ENCODE peak calls at places on chromosomes 12 and 14, in nine cellular contexts. One of them, this sample, is unnamed.

GRCh38 chr14:76591270-76591669 is 170.0 kb upstream of the VASH1 start:
- DNase-seq in H54: no peak
- DNase-seq in suprapubic skin: no peak
- DNase-seq in Peyer's patch: no peak
- DNase-seq in uterus: no peak
- DNase-seq in breast epithelium: no peak
- DNase-seq in stomach: no peak
- DNase-seq in IMR-90: no peak
- DNase-seq in GM12878: no peak
- DNase-seq in this sample: no peak

GRCh38 chr14:55125403-55125802 is 3.6 kb upstream of the LGALS3 start:
- DNase-seq in breast epithelium: no peak
- DNase-seq in GM12878: no peak
- DNase-seq in H54: no peak
- DNase-seq in Peyer's patch: peak; percentile 71
- DNase-seq in suprapubic skin: no peak
- DNase-seq in stomach: peak; percentile 68
- DNase-seq in IMR-90: no peak
- DNase-seq in uterus: no peak
- DNase-seq in this sample: peak; percentile 65

GRCh38 chr12:111349101-111349747 is 19.7 kb downstream of the PHETA1 start:
- DNase-seq in stomach: no peak
- DNase-seq in IMR-90: no peak
- DNase-seq in uterus: no peak
- DNase-seq in suprapubic skin: no peak
- DNase-seq in GM12878: no peak
- DNase-seq in breast epithelium: no peak
- DNase-seq in Peyer's patch: no peak
- DNase-seq in H54: no peak
- DNase-seq in this sample: no peak

GRCh38 chr12:52370906-52371608 is 3.8 kb upstream of the KRT85 start:
- DNase-seq in suprapubic skin: peak; percentile 90
- DNase-seq in GM12878: no peak
- DNase-seq in IMR-90: peak; percentile 46
- DNase-seq in stomach: no peak
- DNase-seq in Peyer's patch: no peak
- DNase-seq in H54: no peak
- DNase-seq in breast epithelium: no peak
- DNase-seq in uterus: peak; percentile 76
- DNase-seq in this sample: no peak

GRCh38 chr14:56333361-56334279 is 215.4 kb downstream of the PELI2 start:
- DNase-seq in stomach: no peak
- DNase-seq in breast epithelium: no peak
- DNase-seq in H54: peak; percentile 12
- DNase-seq in uterus: no peak
- DNase-seq in GM12878: no peak
- DNase-seq in suprapubic skin: no peak
- DNase-seq in Peyer's patch: no peak
- DNase-seq in IMR-90: peak; percentile 93
- DNase-seq in this sample: no peak

GRCh38 chr12:127903146-127903545 is 363.8 kb upstream of the TMEM132C start:
- DNase-seq in GM12878: no peak
- DNase-seq in breast epithelium: no peak
- DNase-seq in Peyer's patch: no peak
- DNase-seq in suprapubic skin: no peak
- DNase-seq in stomach: no peak
- DNase-seq in IMR-90: no peak
- DNase-seq in H54: no peak
- DNase-seq in uterus: no peak
- DNase-seq in this sample: no peak

GRCh38 chr12:41509655-41510054 is 321.5 kb downstream of the PDZRN4 start:
- DNase-seq in uterus: no peak
- DNase-seq in stomach: no peak
- DNase-seq in suprapubic skin: no peak
- DNase-seq in IMR-90: no peak
- DNase-seq in H54: no peak
- DNase-seq in Peyer's patch: no peak
- DNase-seq in GM12878: no peak
- DNase-seq in breast epithelium: no peak
- DNase-seq in this sample: no peak

GRCh38 chr12:76201758-76202157 is 117.3 kb upstream of the NAP1L1 start:
- DNase-seq in GM12878: no peak
- DNase-seq in Peyer's patch: no peak
- DNase-seq in suprapubic skin: no peak
- DNase-seq in stomach: no peak
- DNase-seq in IMR-90: peak; percentile 12
- DNase-seq in breast epithelium: no peak
- DNase-seq in uterus: no peak
- DNase-seq in H54: no peak
- DNase-seq in this sample: no peak

GRCh38 chr14:96136361-96136760 is 68.3 kb upstream of the BDKRB2 start:
- DNase-seq in H54: no peak
- DNase-seq in Peyer's patch: no peak
- DNase-seq in suprapubic skin: no peak
- DNase-seq in breast epithelium: no peak
- DNase-seq in IMR-90: peak; percentile 88
- DNase-seq in uterus: no peak
- DNase-seq in stomach: no peak
- DNase-seq in GM12878: no peak
- DNase-seq in this sample: no peak

GRCh38 chr14:59305836-59306555 is 117.5 kb downstream of the DAAM1 start:
- DNase-seq in stomach: no peak
- DNase-seq in IMR-90: peak; percentile 84
- DNase-seq in uterus: no peak
- DNase-seq in breast epithelium: no peak
- DNase-seq in GM12878: no peak
- DNase-seq in H54: no peak
- DNase-seq in Peyer's patch: no peak
- DNase-seq in suprapubic skin: no peak
- DNase-seq in this sample: no peak

DNA sequence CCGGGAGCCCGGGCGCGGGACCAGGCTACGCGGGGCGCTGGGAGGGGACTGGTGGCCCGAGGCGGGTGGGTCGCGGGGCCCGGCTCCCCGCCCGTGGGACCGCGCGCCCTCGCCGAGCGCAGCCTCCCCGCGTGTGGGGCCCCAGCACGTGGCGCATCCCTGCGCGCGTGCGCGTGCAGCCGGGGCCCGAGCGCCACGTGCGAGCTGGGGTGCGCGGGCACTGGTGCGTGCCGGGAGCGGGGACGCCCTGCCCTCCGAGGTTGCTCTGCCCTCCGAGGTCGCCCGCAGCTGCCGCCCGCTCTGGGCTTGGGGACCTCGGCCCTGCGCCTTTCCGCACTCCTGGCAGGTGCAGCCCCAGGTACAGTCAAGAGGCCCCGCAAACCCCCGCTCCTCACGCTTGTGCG is 365 bp upstream of the CCDC88C start:
- DNase-seq in Peyer's patch: no peak
- DNase-seq in GM12878: no peak
- DNase-seq in breast epithelium: no peak
- DNase-seq in stomach: peak; percentile 61
- DNase-seq in suprapubic skin: no peak
- DNase-seq in IMR-90: no peak
- DNase-seq in uterus: no peak
- DNase-seq in H54: no peak
- DNase-seq in this sample: peak; percentile 82
- TF ChIP-seq POLR2A in Peyer's patch: no peak
- TF ChIP-seq POLR2A in GM12878: peak; percentile 12
- TF ChIP-seq POLR2A in breast epithelium: no peak
- TF ChIP-seq POLR2A in stomach: no peak
- TF ChIP-seq POLR2A in suprapubic skin: no peak
- TF ChIP-seq POLR2A in IMR-90: no peak
- TF ChIP-seq POLR2A in uterus: no peak
- TF ChIP-seq POLR2A in H54: no peak
- TF ChIP-seq POLR2A in this sample: peak; percentile 35

DNA sequence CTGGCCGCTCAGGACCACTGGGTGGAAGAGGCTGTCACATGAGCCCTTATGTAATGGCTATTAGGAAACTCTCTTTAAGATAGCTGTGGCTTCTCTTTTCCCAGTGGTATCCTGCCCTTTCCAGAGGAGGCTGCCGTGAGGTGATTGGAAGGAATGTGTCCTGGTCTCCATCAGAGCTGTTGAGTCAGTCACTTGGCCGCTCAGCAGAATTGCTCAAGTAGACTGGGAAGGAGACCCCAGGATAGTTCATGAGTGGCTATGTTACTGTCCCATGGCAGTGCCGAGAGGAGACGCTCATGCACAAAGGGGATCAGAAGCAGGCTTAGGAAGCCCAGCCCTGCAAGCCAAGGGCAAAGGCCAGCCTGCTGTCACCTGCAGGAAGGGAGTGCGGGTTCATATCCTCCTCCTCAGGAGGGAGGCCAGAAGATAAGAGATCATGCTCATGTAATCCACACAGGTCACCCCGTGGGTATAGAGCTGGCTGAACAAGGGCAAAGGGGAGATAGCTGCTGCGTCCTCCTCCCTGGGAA is 136.9 kb upstream of the MAX start:
- DNase-seq in Peyer's patch: peak; percentile 85
- DNase-seq in GM12878: no peak
- DNase-seq in stomach: no peak
- DNase-seq in breast epithelium: no peak
- DNase-seq in IMR-90: peak; percentile 77
- DNase-seq in H54: no peak
- DNase-seq in uterus: no peak
- DNase-seq in suprapubic skin: no peak
- DNase-seq in this sample: no peak
- TF ChIP-seq POLR2A in Peyer's patch: peak; percentile 30
- TF ChIP-seq POLR2A in GM12878: no peak
- TF ChIP-seq POLR2A in stomach: no peak
- TF ChIP-seq POLR2A in breast epithelium: no peak
- TF ChIP-seq POLR2A in IMR-90: no peak
- TF ChIP-seq POLR2A in H54: no peak
- TF ChIP-seq POLR2A in uterus: no peak
- TF ChIP-seq POLR2A in suprapubic skin: no peak
- TF ChIP-seq POLR2A in this sample: no peak

GRCh38 chr12:12265571-12266388 is 1.1 kb downstream of the LRP6 start:
- DNase-seq in stomach: no peak
- DNase-seq in breast epithelium: no peak
- DNase-seq in IMR-90: peak; percentile 64
- DNase-seq in uterus: no peak
- DNase-seq in GM12878: no peak
- DNase-seq in Peyer's patch: no peak
- DNase-seq in H54: no peak
- DNase-seq in suprapubic skin: no peak
- DNase-seq in this sample: peak; percentile 57

GRCh38 chr12:12266389-12266872 is 413 bp downstream of the LRP6 start:
- DNase-seq in GM12878: no peak
- DNase-seq in suprapubic skin: no peak
- DNase-seq in stomach: no peak
- DNase-seq in H54: no peak
- DNase-seq in uterus: no peak
- DNase-seq in breast epithelium: no peak
- DNase-seq in IMR-90: no peak
- DNase-seq in Peyer's patch: no peak
- DNase-seq in this sample: no peak

GRCh38 chr12:12265035-12265434 is 1.8 kb downstream of the LRP6 start:
- DNase-seq in breast epithelium: no peak
- DNase-seq in IMR-90: no peak
- DNase-seq in Peyer's patch: no peak
- DNase-seq in uterus: no peak
- DNase-seq in suprapubic skin: no peak
- DNase-seq in H54: no peak
- DNase-seq in stomach: no peak
- DNase-seq in GM12878: no peak
- DNase-seq in this sample: no peak

GRCh38 chr12:12267801-12268200 is 957 bp upstream of the LRP6 start:
- DNase-seq in H54: no peak
- DNase-seq in breast epithelium: no peak
- DNase-seq in IMR-90: no peak
- DNase-seq in suprapubic skin: no peak
- DNase-seq in GM12878: no peak
- DNase-seq in uterus: no peak
- DNase-seq in stomach: no peak
- DNase-seq in Peyer's patch: no peak
- DNase-seq in this sample: peak; percentile 6

DNA sequence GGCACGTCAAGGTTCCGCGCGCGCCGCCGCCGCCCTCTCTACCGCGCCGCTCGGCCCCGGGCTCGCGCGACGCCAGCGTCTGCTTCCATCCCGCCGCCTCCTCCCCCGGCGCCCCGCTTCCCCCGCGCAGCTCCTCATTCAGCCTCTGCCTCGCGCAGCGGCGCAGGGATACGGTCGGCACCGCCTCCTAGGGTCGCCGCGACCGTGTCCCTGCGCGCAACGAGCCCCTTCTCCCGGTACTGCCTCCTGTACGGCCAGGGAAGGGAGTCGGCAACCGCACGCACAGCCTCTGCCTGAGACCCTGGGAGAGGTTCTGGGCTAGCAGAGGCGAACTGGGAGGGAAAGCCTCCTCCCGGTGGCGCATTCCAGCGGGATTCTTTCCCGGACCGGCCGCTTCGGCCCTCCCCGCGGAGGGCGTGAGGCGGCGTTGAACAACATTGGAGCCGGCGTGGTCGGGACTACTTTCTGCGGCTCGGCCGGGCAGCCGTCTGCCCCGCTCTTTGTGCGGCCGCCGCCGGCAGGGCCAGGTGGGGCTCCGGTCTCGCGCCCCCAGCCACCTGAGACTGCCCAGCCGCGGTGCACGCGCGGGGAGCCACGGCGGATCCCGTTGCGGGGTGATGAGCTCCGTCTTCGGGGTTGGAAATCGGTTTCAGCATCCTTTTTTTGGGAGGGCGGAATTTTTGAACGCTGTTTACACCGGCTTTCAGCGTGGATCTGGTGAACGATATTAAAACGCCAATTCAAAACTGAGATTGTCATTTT is at the start of gene LRP6:
- DNase-seq in IMR-90: peak; percentile 94
- DNase-seq in H54: peak; percentile 86
- DNase-seq in stomach: peak; percentile 90
- DNase-seq in suprapubic skin: peak; percentile 91
- DNase-seq in uterus: peak; percentile 90
- DNase-seq in breast epithelium: peak; percentile 88
- DNase-seq in Peyer's patch: peak; percentile 91
- DNase-seq in GM12878: peak; percentile 40
- DNase-seq in this sample: peak; percentile 96
- TF ChIP-seq POLR2A in IMR-90: peak; percentile 94
- TF ChIP-seq POLR2A in H54: peak; percentile 88
- TF ChIP-seq POLR2A in stomach: no peak
- TF ChIP-seq POLR2A in suprapubic skin: no peak
- TF ChIP-seq POLR2A in uterus: peak; percentile 64
- TF ChIP-seq POLR2A in breast epithelium: peak; percentile 67
- TF ChIP-seq POLR2A in Peyer's patch: peak; percentile 47
- TF ChIP-seq POLR2A in GM12878: peak; percentile 80
- TF ChIP-seq POLR2A in this sample: peak; percentile 59

DNA sequence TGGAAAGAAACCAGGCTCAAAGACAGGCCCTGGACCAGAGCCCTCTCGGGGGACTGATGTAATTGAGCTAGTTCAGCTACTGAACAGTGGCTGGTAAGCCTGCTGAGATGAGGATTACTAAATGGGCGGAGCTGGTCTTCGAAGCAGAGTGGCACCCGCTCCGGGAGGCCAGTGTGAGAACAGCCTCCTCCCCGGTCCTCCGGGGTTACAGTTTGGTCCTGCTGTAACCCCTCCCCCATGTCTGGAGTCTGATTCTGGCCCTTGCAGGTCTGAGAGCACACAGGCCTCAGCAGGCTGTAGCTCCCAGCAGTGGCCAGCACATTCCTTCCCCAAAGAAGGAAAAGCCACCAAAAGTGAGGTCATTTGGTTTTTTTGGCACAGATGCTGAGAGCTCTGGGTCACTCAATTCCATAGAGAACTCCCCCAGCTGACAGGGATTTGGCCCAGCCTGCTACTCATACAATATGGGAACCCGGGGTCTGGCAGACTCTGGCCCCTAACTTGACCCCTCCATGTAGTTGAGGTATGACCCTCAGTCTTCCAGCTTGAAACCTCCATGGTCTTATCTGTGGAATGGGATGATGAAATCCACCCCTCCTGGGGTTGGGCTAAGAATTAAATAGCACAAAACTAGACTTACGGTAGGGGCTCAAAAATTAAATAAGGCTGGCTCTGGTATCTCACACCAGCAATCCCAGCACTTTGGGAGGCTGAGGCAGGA is 39.0 kb downstream of the ACTN1 start:
- DNase-seq in IMR-90: peak; percentile 97
- DNase-seq in suprapubic skin: no peak
- DNase-seq in stomach: peak; percentile 48
- DNase-seq in uterus: peak; percentile 77
- DNase-seq in H54: peak; percentile 72
- DNase-seq in Peyer's patch: peak; percentile 62
- DNase-seq in breast epithelium: no peak
- DNase-seq in GM12878: no peak
- DNase-seq in this sample: no peak
- TF ChIP-seq POLR2A in IMR-90: no peak
- TF ChIP-seq POLR2A in suprapubic skin: no peak
- TF ChIP-seq POLR2A in stomach: no peak
- TF ChIP-seq POLR2A in uterus: no peak
- TF ChIP-seq POLR2A in H54: no peak
- TF ChIP-seq POLR2A in Peyer's patch: no peak
- TF ChIP-seq POLR2A in breast epithelium: no peak
- TF ChIP-seq POLR2A in GM12878: no peak
- TF ChIP-seq POLR2A in this sample: no peak